ENCODE peak calls at places on chromosomes 3 and 15, in ten cellular contexts. M is neuronal stem cell; L is ELR; S is activated T-cell treated with anti-CD3 and anti-CD28 coated beads, Interleukin-2, amount 50 U/mL, for 48 hours; U is hepatic stellate cell; Q is AG08395; B is stomach; A is kidney tubule cell; R is NCI-H510A; Z is T-helper 17 cell. G is an unnamed sample.
A peak's percentile ranks its signal among the peaks of the same experiment; 100 is the strongest.

GRCh38 chr3:115348951-115349745 is 202.1 kb upstream of the ZBTB20 start:
- DNase-seq in M (no peak), L (no peak), S (no peak), U (no peak), Q (no peak), B (no peak), A (peak; percentile 22), R (no peak), Z (no peak), G (no peak)

GRCh38 chr3:184981071-184981470 is 169.1 kb downstream of the VPS8 start:
- DNase-seq in M (no peak), L (no peak), S (no peak), U (no peak), Q (no peak), B (no peak), A (no peak), R (no peak), Z (no peak), G (no peak)

GRCh38 chr3:152400912-152401311 is 132.2 kb downstream of the MBNL1 start:
- DNase-seq in M (no peak), L (peak; percentile 90), S (no peak), U (peak; percentile 38), Q (peak; percentile 31), B (no peak), A (peak; percentile 52), R (no peak), Z (no peak), G (no peak)

GRCh38 chr3:110528305-110529121 is 543.1 kb upstream of the NECTIN3 start:
- DNase-seq in M (no peak), L (no peak), S (no peak), U (no peak), Q (no peak), B (no peak), A (no peak), R (no peak), Z (no peak), G (no peak)

GRCh38 chr3:157074490-157074889 is 85.5 kb downstream of the CCNL1 start:
- DNase-seq in M (no peak), L (no peak), S (no peak), U (no peak), Q (no peak), B (no peak), A (no peak), R (no peak), Z (no peak), G (no peak)

GRCh38 chr3:107599755-107600122 is 77.0 kb downstream of the BBX start:
- DNase-seq in M (no peak), L (no peak), S (no peak), U (no peak), Q (no peak), B (no peak), A (no peak), R (no peak), Z (no peak), G (no peak)

GRCh38 chr15:65937476-65937875 is 68.2 kb downstream of the RAB11A start:
- DNase-seq in M (no peak), L (peak; percentile 13), S (no peak), U (no peak), Q (peak; percentile 26), B (peak; percentile 67), A (peak; percentile 60), R (no peak), Z (no peak), G (no peak)

GRCh38 chr3:40310690-40311089 is 1.2 kb downstream of the EIF1B start:
- DNase-seq in M (no peak), L (peak; percentile 30), S (no peak), U (peak; percentile 30), Q (no peak), B (no peak), A (no peak), R (no peak), Z (no peak), G (no peak)

GRCh38 chr3:41002104-41002503 is 197.2 kb upstream of the CTNNB1 start:
- DNase-seq in M (no peak), L (no peak), S (no peak), U (no peak), Q (no peak), B (no peak), A (no peak), R (peak; percentile 60), Z (no peak), G (no peak)

GRCh38 chr3:177804032-177804431 is 606.8 kb upstream of the TBL1XR1 start:
- DNase-seq in M (no peak), L (no peak), S (no peak), U (no peak), Q (no peak), B (no peak), A (no peak), R (no peak), Z (no peak), G (no peak)

GRCh38 chr3:123440181-123440580 is 8.7 kb downstream of the ADCY5 start:
- DNase-seq in M (no peak), L (no peak), S (no peak), U (no peak), Q (no peak), B (no peak), A (no peak), R (no peak), Z (no peak), G (no peak)

GRCh38 chr15:41849861-41850260 is 11.2 kb downstream of the PLA2G4B start:
- DNase-seq in M (no peak), L (no peak), S (no peak), U (no peak), Q (no peak), B (peak; percentile 63), A (no peak), R (no peak), Z (no peak), G (no peak)

GRCh38 chr15:68644088-68644904 is 65.5 kb downstream of the CORO2B start:
- DNase-seq in M (no peak), L (peak; percentile 88), S (no peak), U (peak; percentile 68), Q (peak; percentile 79), B (no peak), A (peak; percentile 66), R (no peak), Z (no peak), G (no peak)

GRCh38 chr3:34683851-34684250 is 885.4 kb downstream of the PDCD6IP start:
- DNase-seq in M (peak; percentile 51), L (peak; percentile 27), S (peak; percentile 43), U (no peak), Q (no peak), B (peak; percentile 69), A (peak; percentile 48), R (peak; percentile 3), Z (no peak), G (peak; percentile 31)

GRCh38 chr3:181791380-181791779 is 79.7 kb downstream of the SOX2 start:
- DNase-seq in M (no peak), L (no peak), S (no peak), U (no peak), Q (no peak), B (no peak), A (no peak), R (no peak), Z (no peak), G (no peak)

GRCh38 chr3:184448321-184449160 is 68.7 kb downstream of the CHRD start:
- DNase-seq in M (no peak), L (peak; percentile 96), S (no peak), U (no peak), Q (peak; percentile 38), B (peak; percentile 48), A (peak; percentile 91), R (no peak), Z (no peak), G (no peak)

GRCh38 chr3:126469479-126469878 is 6.2 kb downstream of the ZXDC start:
- DNase-seq in M (no peak), L (no peak), S (no peak), U (no peak), Q (no peak), B (no peak), A (no peak), R (no peak), Z (no peak), G (no peak)